ENCODE peak calls at places on chromosomes 12 and 14, in ten cellular contexts. R is GM20000; H is tibial artery; O is A549; F is GM12864; Q is cardiac fibroblast; U is right lobe of liver; Y is uterus; L is activated CD8-positive, alpha-beta T cell treated with anti-CD3 and anti-CD28 coated beads for 36 hours; P is lower lobe of right lung. I is an unnamed sample.

GRCh38 chr12:47900480-47901129 is 4.2 kb downstream of the VDR start:
- DNase-seq in R (no peak), H (no peak), O (no peak), F (no peak), Q (peak; percentile 31), U (peak; percentile 44), Y (no peak), L (no peak), P (peak; percentile 63), I (no peak)

GRCh38 chr12:71607494-71608330 is 55.9 kb downstream of the ZFC3H1 start:
- DNase-seq in R (no peak), H (no peak), O (no peak), F (no peak), Q (no peak), U (no peak), Y (no peak), L (no peak), P (no peak), I (no peak)

GRCh38 chr12:102095677-102096263 is 24.1 kb downstream of the NUP37 start:
- DNase-seq in R (peak; percentile 21), H (no peak), O (peak; percentile 6), F (no peak), Q (peak; percentile 49), U (no peak), Y (no peak), L (no peak), P (no peak), I (no peak)

GRCh38 chr12:47604474-47604873 is 101.4 kb downstream of the RPAP3 start:
- DNase-seq in R (no peak), H (no peak), O (no peak), F (no peak), Q (peak; percentile 57), U (no peak), Y (no peak), L (no peak), P (no peak), I (no peak)

GRCh38 chr12:42588981-42589464 is 523 bp downstream of the PRICKLE1 start:
- DNase-seq in R (peak; percentile 51), H (peak; percentile 67), O (peak; percentile 41), F (no peak), Q (peak; percentile 41), U (peak; percentile 25), Y (peak; percentile 38), L (peak; percentile 11), P (no peak), I (no peak)

GRCh38 chr12:103930787-103931536 is 752 bp downstream of the HSP90B1 start:
- DNase-seq in R (peak; percentile 12), H (peak; percentile 75), O (no peak), F (peak; percentile 54), Q (peak; percentile 39), U (peak; percentile 49), Y (peak; percentile 44), L (peak; percentile 51), P (peak; percentile 52), I (no peak)

GRCh38 chr14:58884442-58884841 is 246.7 kb downstream of the DACT1 start:
- DNase-seq in R (no peak), H (no peak), O (no peak), F (no peak), Q (no peak), U (no peak), Y (no peak), L (no peak), P (no peak), I (no peak)

GRCh38 chr14:63039800-63040380 is 5.4 kb downstream of the KCNH5 start:
- DNase-seq in R (no peak), H (no peak), O (no peak), F (no peak), Q (peak; percentile 88), U (no peak), Y (no peak), L (no peak), P (no peak), I (no peak)

GRCh38 chr12:118120579-118121363 is 15.2 kb upstream of the PEBP1 start:
- DNase-seq in R (peak; percentile 86), H (peak; percentile 77), O (peak; percentile 94), F (no peak), Q (peak; percentile 78), U (peak; percentile 69), Y (peak; percentile 63), L (peak; percentile 79), P (peak; percentile 81), I (no peak)

GRCh38 chr12:118124333-118124874 is 11.5 kb upstream of the PEBP1 start:
- DNase-seq in R (no peak), H (no peak), O (no peak), F (no peak), Q (no peak), U (no peak), Y (no peak), L (no peak), P (no peak), I (no peak)

GRCh38 chr12:118122264-118122663 is 13.7 kb upstream of the PEBP1 start:
- DNase-seq in R (no peak), H (no peak), O (no peak), F (no peak), Q (no peak), U (no peak), Y (no peak), L (no peak), P (no peak), I (no peak)

GRCh38 chr12:118119449-118119879 is 15.7 kb upstream of the VSIG10 start:
- DNase-seq in R (no peak), H (no peak), O (no peak), F (no peak), Q (no peak), U (no peak), Y (no peak), L (no peak), P (no peak), I (no peak)
- TF ChIP-seq CTCF in R (no peak), H (no peak), O (no peak), F (no peak), Q (peak; percentile 5), U (no peak), Y (no peak), L (no peak), P (no peak), I (peak; percentile 16)

GRCh38 chr12:122866379-122866778 is 29.5 kb downstream of the VPS37B start:
- DNase-seq in R (no peak), H (peak; percentile 51), O (no peak), F (no peak), Q (no peak), U (peak; percentile 92), Y (no peak), L (no peak), P (no peak), I (no peak)

GRCh38 chr12:122867701-122868461 is 28.0 kb downstream of the VPS37B start:
- DNase-seq in R (no peak), H (peak; percentile 70), O (peak; percentile 48), F (no peak), Q (no peak), U (peak; percentile 69), Y (no peak), L (no peak), P (peak; percentile 52), I (no peak)

GRCh38 chr12:122864894-122865253 is 29.6 kb downstream of the HIP1R start:
- DNase-seq in R (no peak), H (peak; percentile 46), O (no peak), F (no peak), Q (no peak), U (no peak), Y (no peak), L (no peak), P (no peak), I (no peak)

GRCh38 chr12:122866950-122867607 is 28.8 kb downstream of the VPS37B start:
- DNase-seq in R (peak; percentile 22), H (peak; percentile 58), O (no peak), F (no peak), Q (no peak), U (peak; percentile 25), Y (no peak), L (no peak), P (no peak), I (no peak)

DNA sequence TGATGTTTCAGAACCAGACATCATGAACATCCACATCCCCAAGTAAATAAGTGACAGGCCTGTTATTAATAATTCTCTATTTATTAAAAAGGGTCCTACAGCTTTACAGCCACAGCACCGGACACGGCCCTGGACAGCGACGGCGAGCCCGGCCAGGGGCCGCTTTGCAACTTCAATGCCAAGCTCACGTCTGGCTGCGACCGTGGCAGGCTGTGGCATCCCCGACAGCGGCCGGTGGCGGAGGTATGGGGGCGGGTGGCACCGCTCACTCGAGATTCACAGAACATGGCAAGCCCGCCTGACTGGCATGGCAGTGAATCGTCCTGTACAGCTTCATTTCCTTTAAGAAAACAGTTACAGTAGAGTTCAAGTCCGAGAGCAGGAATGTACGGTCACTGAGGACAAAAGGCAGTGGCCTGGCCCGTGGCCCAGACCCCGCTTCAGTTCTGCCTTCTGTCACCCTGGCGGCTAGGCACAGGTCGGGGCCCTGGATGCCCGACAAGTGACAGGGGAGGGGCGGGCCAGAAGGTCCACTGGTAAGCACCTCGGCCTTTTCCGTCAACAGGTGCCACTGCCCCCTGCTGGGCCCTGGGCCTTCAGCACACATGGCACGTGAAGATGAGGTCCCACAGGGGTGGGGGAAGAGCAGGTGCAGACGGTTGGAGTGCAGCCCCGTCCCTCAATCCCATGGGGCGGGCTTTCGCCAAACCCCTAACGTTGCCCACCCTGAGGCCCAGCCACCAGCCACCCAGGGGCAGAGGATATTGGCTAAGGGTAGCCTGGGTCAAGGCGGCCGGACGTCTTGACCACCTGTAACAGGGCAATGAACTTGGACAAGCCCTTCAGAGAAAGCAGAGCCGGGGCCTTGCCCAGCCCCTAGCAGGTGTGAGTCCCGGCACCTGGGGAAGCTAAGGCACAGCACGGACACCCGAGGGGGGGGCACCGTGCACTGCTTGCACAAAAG is 30.3 kb downstream of the HIP1R start:
- DNase-seq in R (peak; percentile 31), H (peak; percentile 69), O (peak; percentile 47), F (no peak), Q (no peak), U (peak; percentile 81), Y (no peak), L (peak; percentile 40), P (peak; percentile 63), I (no peak)
- TF ChIP-seq CTCF in R (peak; percentile 39), H (peak; percentile 15), O (peak; percentile 41), F (peak; percentile 49), Q (peak; percentile 47), U (peak; percentile 54), Y (peak; percentile 12), L (peak; percentile 27), P (peak; percentile 32), I (peak; percentile 62)

GRCh38 chr14:99271951-99272668 is at the start of gene BCL11B:
- DNase-seq in R (peak; percentile 89), H (peak; percentile 66), O (peak; percentile 86), F (peak; percentile 40), Q (peak; percentile 74), U (peak; percentile 55), Y (no peak), L (peak; percentile 98), P (peak; percentile 72), I (no peak)
- TF ChIP-seq CTCF in R (peak; percentile 42), H (no peak), O (peak; percentile 61), F (peak; percentile 51), Q (peak; percentile 33), U (peak; percentile 28), Y (peak; percentile 10), L (peak; percentile 67), P (no peak), I (peak; percentile 82)

DNA sequence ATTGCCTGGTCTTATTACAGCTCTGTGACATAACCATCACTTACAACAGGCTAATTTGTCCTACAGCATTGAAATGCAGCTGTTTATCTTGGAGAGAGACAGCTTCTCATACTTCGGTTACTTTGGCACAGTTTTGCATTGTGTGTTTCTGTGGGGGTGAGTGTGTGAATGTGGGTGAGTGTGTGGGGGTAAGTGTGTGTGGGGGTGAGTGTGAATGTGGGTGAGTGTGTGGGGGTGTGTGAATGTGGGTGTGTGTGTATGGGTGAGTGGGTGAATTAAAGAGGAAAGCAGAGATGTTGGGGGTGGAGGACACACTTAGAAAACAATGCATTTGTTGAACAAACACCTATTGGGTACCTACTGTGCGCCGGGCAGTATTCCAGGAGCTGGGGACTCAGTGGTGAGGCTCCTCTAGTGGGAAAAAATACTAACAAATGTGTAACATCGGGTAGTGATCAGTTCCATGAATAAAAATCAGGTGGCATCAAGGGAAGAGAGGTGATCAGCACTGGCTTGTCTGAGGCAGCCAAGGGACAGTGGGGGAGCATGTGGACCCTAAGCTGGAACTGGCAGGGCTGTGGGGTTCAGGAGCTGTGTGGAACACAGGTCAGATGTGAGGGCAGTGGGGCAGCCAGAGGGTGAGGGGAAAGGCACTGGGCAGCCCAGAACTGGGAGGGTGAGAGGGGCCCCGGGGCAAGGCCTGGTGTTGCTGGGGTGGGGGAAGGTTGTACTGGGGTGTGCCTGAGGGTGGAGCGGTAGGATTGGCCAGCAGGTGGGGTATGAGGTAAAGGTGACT is 44.1 kb upstream of the AMN start:
- DNase-seq in R (no peak), H (no peak), O (no peak), F (no peak), Q (no peak), U (no peak), Y (no peak), L (no peak), P (no peak), I (no peak)
- TF ChIP-seq CTCF in R (no peak), H (no peak), O (no peak), F (peak; percentile 27), Q (no peak), U (peak; percentile 4), Y (no peak), L (no peak), P (no peak), I (no peak)